ENCODE peak calls at places on chromosomes 2 and 18, in six cellular contexts. One of them, this sample, is unnamed.

GRCh38 chr2:65456074-65456473 is 23.7 kb upstream of the SPRED2 start:
- DNase-seq in Peyer's patch: no peak
- DNase-seq in gastrocnemius medialis: no peak
- DNase-seq in stomach: no peak
- DNase-seq in transverse colon: no peak
- DNase-seq in vagina: no peak
- DNase-seq in this sample: no peak

GRCh38 chr2:226548706-226549105 is 250.9 kb downstream of the IRS1 start:
- DNase-seq in gastrocnemius medialis: no peak
- DNase-seq in transverse colon: no peak
- DNase-seq in stomach: no peak
- DNase-seq in vagina: no peak
- DNase-seq in Peyer's patch: no peak
- DNase-seq in this sample: no peak

GRCh38 chr2:235165136-235165535 is 213.3 kb downstream of the SH3BP4 start:
- DNase-seq in gastrocnemius medialis: no peak
- DNase-seq in vagina: no peak
- DNase-seq in transverse colon: no peak
- DNase-seq in stomach: no peak
- DNase-seq in Peyer's patch: no peak
- DNase-seq in this sample: no peak

GRCh38 chr2:69514406-69514805 is 77.2 kb upstream of the NFU1 start:
- DNase-seq in transverse colon: no peak
- DNase-seq in stomach: no peak
- DNase-seq in gastrocnemius medialis: no peak
- DNase-seq in vagina: no peak
- DNase-seq in Peyer's patch: no peak
- DNase-seq in this sample: no peak

GRCh38 chr2:30641765-30642341 is 165.4 kb downstream of the CAPN13 start:
- DNase-seq in gastrocnemius medialis: no peak
- DNase-seq in vagina: no peak
- DNase-seq in stomach: no peak
- DNase-seq in Peyer's patch: no peak
- DNase-seq in transverse colon: no peak
- DNase-seq in this sample: no peak

GRCh38 chr2:64524604-64525322 is 635 bp downstream of the AFTPH start:
- DNase-seq in vagina: no peak
- DNase-seq in transverse colon: peak; percentile 38
- DNase-seq in stomach: peak; percentile 44
- DNase-seq in Peyer's patch: peak; percentile 45
- DNase-seq in gastrocnemius medialis: peak; percentile 16
- DNase-seq in this sample: peak; percentile 62

GRCh38 chr18:28108801-28109200 is 68.1 kb downstream of the CDH2 start:
- DNase-seq in stomach: no peak
- DNase-seq in gastrocnemius medialis: no peak
- DNase-seq in Peyer's patch: no peak
- DNase-seq in vagina: no peak
- DNase-seq in transverse colon: no peak
- DNase-seq in this sample: no peak

GRCh38 chr2:152594792-152595191 is 122.5 kb downstream of the PRPF40A start:
- DNase-seq in gastrocnemius medialis: peak; percentile 94
- DNase-seq in vagina: no peak
- DNase-seq in Peyer's patch: no peak
- DNase-seq in transverse colon: no peak
- DNase-seq in stomach: no peak
- DNase-seq in this sample: peak; percentile 60

GRCh38 chr18:56645415-56646016 is 5.6 kb upstream of the WDR7 start:
- DNase-seq in gastrocnemius medialis: no peak
- DNase-seq in transverse colon: no peak
- DNase-seq in Peyer's patch: no peak
- DNase-seq in vagina: no peak
- DNase-seq in stomach: no peak
- DNase-seq in this sample: no peak

GRCh38 chr2:133486706-133487305 is 81.5 kb downstream of the NCKAP5 start:
- DNase-seq in Peyer's patch: no peak
- DNase-seq in gastrocnemius medialis: no peak
- DNase-seq in transverse colon: no peak
- DNase-seq in stomach: no peak
- DNase-seq in vagina: no peak
- DNase-seq in this sample: no peak

GRCh38 chr2:402721-403120 is 114.8 kb upstream of the ALKAL2 start:
- DNase-seq in stomach: no peak
- DNase-seq in Peyer's patch: no peak
- DNase-seq in gastrocnemius medialis: no peak
- DNase-seq in vagina: peak; percentile 67
- DNase-seq in transverse colon: no peak
- DNase-seq in this sample: no peak

GRCh38 chr2:9390151-9390850 is 33.0 kb downstream of the ITGB1BP1 start:
- DNase-seq in transverse colon: no peak
- DNase-seq in stomach: no peak
- DNase-seq in vagina: no peak
- DNase-seq in Peyer's patch: no peak
- DNase-seq in gastrocnemius medialis: no peak
- DNase-seq in this sample: no peak

GRCh38 chr2:102801098-102801718 is 39.4 kb downstream of the TMEM182 start:
- DNase-seq in stomach: no peak
- DNase-seq in Peyer's patch: no peak
- DNase-seq in gastrocnemius medialis: peak; percentile 35
- DNase-seq in vagina: no peak
- DNase-seq in transverse colon: no peak
- DNase-seq in this sample: peak; percentile 83

GRCh38 chr18:58268849-58269248 is 224.8 kb downstream of the NEDD4L start:
- DNase-seq in gastrocnemius medialis: peak; percentile 46
- DNase-seq in Peyer's patch: no peak
- DNase-seq in vagina: no peak
- DNase-seq in stomach: no peak
- DNase-seq in transverse colon: no peak
- DNase-seq in this sample: no peak

GRCh38 chr2:10369269-10370255 is 66.9 kb downstream of the HPCAL1 start:
- DNase-seq in gastrocnemius medialis: no peak
- DNase-seq in Peyer's patch: no peak
- DNase-seq in stomach: peak; percentile 87
- DNase-seq in vagina: no peak
- DNase-seq in transverse colon: peak; percentile 42
- DNase-seq in this sample: no peak

GRCh38 chr18:57353137-57353939 is 981 bp downstream of the ST8SIA3 start:
- DNase-seq in vagina: no peak
- DNase-seq in Peyer's patch: no peak
- DNase-seq in gastrocnemius medialis: no peak
- DNase-seq in stomach: no peak
- DNase-seq in transverse colon: no peak
- DNase-seq in this sample: no peak

GRCh38 chr18:48336332-48336731 is 72.9 kb downstream of the ZBTB7C start:
- DNase-seq in gastrocnemius medialis: no peak
- DNase-seq in Peyer's patch: no peak
- DNase-seq in vagina: no peak
- DNase-seq in stomach: no peak
- DNase-seq in transverse colon: no peak
- DNase-seq in this sample: peak; percentile 50

GRCh38 chr2:233832869-233833812 is 21.2 kb downstream of the HJURP start:
- DNase-seq in stomach: peak; percentile 30
- DNase-seq in Peyer's patch: no peak
- DNase-seq in gastrocnemius medialis: no peak
- DNase-seq in vagina: no peak
- DNase-seq in transverse colon: peak; percentile 18
- DNase-seq in this sample: peak; percentile 25

GRCh38 chr2:179096090-179096489 is 46.2 kb upstream of the CCDC141 start:
- DNase-seq in transverse colon: peak; percentile 9
- DNase-seq in Peyer's patch: peak; percentile 62
- DNase-seq in gastrocnemius medialis: no peak
- DNase-seq in vagina: no peak
- DNase-seq in stomach: no peak
- DNase-seq in this sample: no peak

GRCh38 chr2:84963692-84964405 is 7.1 kb upstream of the KCMF1 start:
- DNase-seq in gastrocnemius medialis: no peak
- DNase-seq in transverse colon: no peak
- DNase-seq in stomach: no peak
- DNase-seq in vagina: no peak
- DNase-seq in Peyer's patch: no peak
- DNase-seq in this sample: no peak

GRCh38 chr18:27400001-27400400 is 214.9 kb upstream of the CHST9 start:
- DNase-seq in transverse colon: no peak
- DNase-seq in stomach: no peak
- DNase-seq in vagina: no peak
- DNase-seq in Peyer's patch: no peak
- DNase-seq in gastrocnemius medialis: no peak
- DNase-seq in this sample: no peak

GRCh38 chr2:102975996-102976636 is 214.3 kb downstream of the TMEM182 start:
- DNase-seq in vagina: no peak
- DNase-seq in Peyer's patch: no peak
- DNase-seq in stomach: no peak
- DNase-seq in gastrocnemius medialis: peak; percentile 30
- DNase-seq in transverse colon: peak; percentile 24
- DNase-seq in this sample: peak; percentile 52

GRCh38 chr2:241659150-241659739 is 21.8 kb downstream of the ATG4B start:
- DNase-seq in Peyer's patch: peak; percentile 28
- DNase-seq in transverse colon: peak; percentile 47
- DNase-seq in stomach: peak; percentile 58
- DNase-seq in vagina: no peak
- DNase-seq in gastrocnemius medialis: peak; percentile 43
- DNase-seq in this sample: peak; percentile 88

GRCh38 chr2:6930913-6931312 is 13.7 kb downstream of the RNF144A start:
- DNase-seq in Peyer's patch: no peak
- DNase-seq in gastrocnemius medialis: no peak
- DNase-seq in vagina: no peak
- DNase-seq in transverse colon: no peak
- DNase-seq in stomach: no peak
- DNase-seq in this sample: no peak

DNA sequence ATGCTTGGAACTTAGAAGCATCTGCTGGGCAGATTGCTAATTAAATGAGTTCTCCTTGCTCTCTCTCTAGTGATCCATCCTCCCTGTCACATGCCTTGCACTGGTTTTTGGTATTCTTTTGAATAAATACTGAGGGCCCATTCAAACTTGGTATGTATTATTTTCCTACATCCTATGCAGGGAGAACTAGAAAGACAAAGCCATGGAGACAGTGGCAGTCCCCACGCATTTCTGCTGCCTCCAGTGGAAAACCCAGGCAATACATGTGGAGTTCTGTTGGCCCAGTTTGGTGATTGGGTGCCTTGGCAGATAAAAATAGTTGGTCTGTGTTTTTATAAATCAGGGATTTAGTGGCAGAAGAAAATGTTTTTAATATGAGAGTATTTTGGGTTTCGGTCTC is 68.7 kb downstream of the DIS3L2 start:
- DNase-seq in stomach: no peak
- DNase-seq in gastrocnemius medialis: no peak
- DNase-seq in Peyer's patch: no peak
- DNase-seq in transverse colon: no peak
- DNase-seq in vagina: no peak
- DNase-seq in this sample: no peak
- TF ChIP-seq CTCF in stomach: no peak
- TF ChIP-seq CTCF in gastrocnemius medialis: no peak
- TF ChIP-seq CTCF in Peyer's patch: peak; percentile 7
- TF ChIP-seq CTCF in transverse colon: no peak
- TF ChIP-seq CTCF in vagina: no peak
- TF ChIP-seq CTCF in this sample: no peak

DNA sequence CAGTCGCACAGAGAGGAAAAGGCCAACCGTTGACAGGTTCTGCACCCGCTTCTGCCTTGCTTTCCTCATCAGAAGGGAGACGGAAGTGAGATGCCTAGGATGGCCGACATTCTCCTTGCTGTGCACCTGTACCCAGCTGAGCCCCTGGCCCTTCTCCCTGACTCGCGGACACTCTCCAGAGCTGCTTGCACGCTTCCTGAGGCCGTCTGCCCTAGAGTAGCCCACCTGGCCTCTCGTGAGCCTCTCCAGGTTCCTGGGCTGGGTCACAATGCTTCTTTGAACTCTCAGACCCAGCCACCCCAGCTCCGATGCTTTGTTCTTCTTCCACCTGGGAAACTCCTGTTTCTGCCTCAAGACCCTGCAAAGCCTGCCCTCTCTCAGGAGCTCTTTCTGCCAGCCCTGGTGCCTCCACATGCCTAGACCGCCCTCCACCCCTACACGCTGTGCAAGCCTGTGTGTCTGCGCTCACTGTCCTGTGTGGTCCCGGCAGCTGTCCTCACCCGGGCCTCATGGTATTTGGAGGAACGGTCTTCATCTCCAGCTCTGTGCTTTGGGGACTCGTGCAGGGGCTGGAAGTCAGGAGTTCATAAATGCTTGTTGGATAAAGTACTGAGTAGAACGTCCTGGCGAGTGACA is 345.4 kb upstream of the SALL3 start:
- DNase-seq in gastrocnemius medialis: no peak
- DNase-seq in vagina: no peak
- DNase-seq in stomach: no peak
- DNase-seq in transverse colon: no peak
- DNase-seq in Peyer's patch: no peak
- DNase-seq in this sample: no peak
- TF ChIP-seq POLR2A in gastrocnemius medialis: no peak
- TF ChIP-seq POLR2A in vagina: no peak
- TF ChIP-seq POLR2A in stomach: no peak
- TF ChIP-seq POLR2A in transverse colon: no peak
- TF ChIP-seq POLR2A in Peyer's patch: no peak
- TF ChIP-seq POLR2A in this sample: no peak

GRCh38 chr2:173943738-173944137 is 21.4 kb downstream of the SP3 start:
- DNase-seq in stomach: no peak
- DNase-seq in transverse colon: no peak
- DNase-seq in vagina: no peak
- DNase-seq in gastrocnemius medialis: no peak
- DNase-seq in Peyer's patch: no peak
- DNase-seq in this sample: no peak

GRCh38 chr2:173947131-173947530 is 18.0 kb downstream of the SP3 start:
- DNase-seq in Peyer's patch: no peak
- DNase-seq in gastrocnemius medialis: no peak
- DNase-seq in vagina: no peak
- DNase-seq in stomach: no peak
- DNase-seq in transverse colon: no peak
- DNase-seq in this sample: no peak

GRCh38 chr2:173948827-173949226 is 16.3 kb downstream of the SP3 start:
- DNase-seq in gastrocnemius medialis: no peak
- DNase-seq in transverse colon: no peak
- DNase-seq in vagina: no peak
- DNase-seq in stomach: no peak
- DNase-seq in Peyer's patch: no peak
- DNase-seq in this sample: no peak

GRCh38 chr2:173952267-173953046 is 12.7 kb downstream of the SP3 start:
- DNase-seq in gastrocnemius medialis: no peak
- DNase-seq in transverse colon: no peak
- DNase-seq in Peyer's patch: no peak
- DNase-seq in vagina: no peak
- DNase-seq in stomach: no peak
- DNase-seq in this sample: no peak

GRCh38 chr2:173948198-173948597 is 17.0 kb downstream of the SP3 start:
- DNase-seq in gastrocnemius medialis: no peak
- DNase-seq in vagina: no peak
- DNase-seq in stomach: no peak
- DNase-seq in transverse colon: no peak
- DNase-seq in Peyer's patch: no peak
- DNase-seq in this sample: no peak
- H3K27ac ChIP-seq in gastrocnemius medialis: no peak overlapping the region
- H3K27ac ChIP-seq in vagina: no peak overlapping the region
- H3K27ac ChIP-seq in stomach: no peak overlapping the region
- H3K27ac ChIP-seq in transverse colon: no peak overlapping the region
- H3K27ac ChIP-seq in Peyer's patch: no peak overlapping the region
- H3K27ac ChIP-seq in this sample: no peak overlapping the region

DNA sequence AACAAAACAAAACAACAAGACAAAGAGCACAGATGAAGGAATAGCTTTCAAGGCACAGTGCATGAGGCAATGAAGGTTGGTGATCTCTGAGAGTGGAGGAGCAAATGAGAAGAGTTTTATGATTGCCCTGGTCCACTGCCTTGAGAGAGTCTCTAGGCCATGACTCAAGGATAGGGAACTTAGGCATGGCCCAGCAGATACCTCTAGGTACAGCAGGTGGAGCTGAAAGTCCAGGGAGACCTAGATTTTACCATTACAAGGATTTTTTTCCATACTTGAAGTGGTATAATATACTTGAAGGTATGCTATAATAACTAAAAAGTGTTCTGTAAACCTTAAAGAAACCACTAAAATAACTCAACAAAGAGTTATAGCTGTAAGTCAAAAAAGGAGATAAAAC is 239.5 kb upstream of the KLHL29 start:
- DNase-seq in transverse colon: no peak
- DNase-seq in gastrocnemius medialis: no peak
- DNase-seq in stomach: no peak
- DNase-seq in vagina: no peak
- DNase-seq in Peyer's patch: no peak
- DNase-seq in this sample: no peak
- TF ChIP-seq CTCF in transverse colon: no peak
- TF ChIP-seq CTCF in gastrocnemius medialis: no peak
- TF ChIP-seq CTCF in stomach: no peak
- TF ChIP-seq CTCF in vagina: no peak
- TF ChIP-seq CTCF in Peyer's patch: no peak
- TF ChIP-seq CTCF in this sample: no peak

This sample was measured in testis.